ENCODE peak calls at places on chromosomes 2 and 18, in four cellular contexts. One of them, this sample, is unnamed.

GRCh38 chr2:70115646-70116442 is 28.6 kb downstream of the PCBP1 start:
- DNase-seq in COR-L47: no peak
- DNase-seq in stimulated activated naive B cell treated with anti-CD40 and anti-IgM and Interleukin-4, amounts not matched to agents 10 μg/mL and 1 μg/mL and 100 μg/mL, for 72 hours: no peak
- DNase-seq in activated CD4-positive, alpha-beta T cell treated with anti-CD3 and anti-CD28 coated beads for 48 hours: no peak
- DNase-seq in this sample: no peak

GRCh38 chr2:151051584-151052220 is 210.0 kb downstream of the RBM43 start:
- DNase-seq in COR-L47: peak
- DNase-seq in stimulated activated naive B cell treated with anti-CD40 and anti-IgM and Interleukin-4, amounts not matched to agents 10 μg/mL and 1 μg/mL and 100 μg/mL, for 72 hours: no peak
- DNase-seq in activated CD4-positive, alpha-beta T cell treated with anti-CD3 and anti-CD28 coated beads for 48 hours: peak
- DNase-seq in this sample: peak

GRCh38 chr18:39772155-39772919 is 2182.7 kb upstream of the PIK3C3 start:
- DNase-seq in COR-L47: no peak
- DNase-seq in stimulated activated naive B cell treated with anti-CD40 and anti-IgM and Interleukin-4, amounts not matched to agents 10 μg/mL and 1 μg/mL and 100 μg/mL, for 72 hours: no peak
- DNase-seq in activated CD4-positive, alpha-beta T cell treated with anti-CD3 and anti-CD28 coated beads for 48 hours: no peak
- DNase-seq in this sample: no peak

GRCh38 chr18:8140841-8141501 is 468.3 kb upstream of the RAB12 start:
- DNase-seq in COR-L47: no peak
- DNase-seq in stimulated activated naive B cell treated with anti-CD40 and anti-IgM and Interleukin-4, amounts not matched to agents 10 μg/mL and 1 μg/mL and 100 μg/mL, for 72 hours: no peak
- DNase-seq in activated CD4-positive, alpha-beta T cell treated with anti-CD3 and anti-CD28 coated beads for 48 hours: no peak
- DNase-seq in this sample: no peak

GRCh38 chr2:37621199-37621598 is 50.2 kb downstream of the CDC42EP3 start:
- DNase-seq in COR-L47: no peak
- DNase-seq in stimulated activated naive B cell treated with anti-CD40 and anti-IgM and Interleukin-4, amounts not matched to agents 10 μg/mL and 1 μg/mL and 100 μg/mL, for 72 hours: no peak
- DNase-seq in activated CD4-positive, alpha-beta T cell treated with anti-CD3 and anti-CD28 coated beads for 48 hours: no peak
- DNase-seq in this sample: no peak

GRCh38 chr2:222452422-222452950 is 28.1 kb downstream of the SGPP2 start:
- DNase-seq in COR-L47: no peak
- DNase-seq in stimulated activated naive B cell treated with anti-CD40 and anti-IgM and Interleukin-4, amounts not matched to agents 10 μg/mL and 1 μg/mL and 100 μg/mL, for 72 hours: no peak
- DNase-seq in activated CD4-positive, alpha-beta T cell treated with anti-CD3 and anti-CD28 coated beads for 48 hours: no peak
- DNase-seq in this sample: no peak

GRCh38 chr18:24136967-24137373 is 1.9 kb upstream of the CABYR start:
- DNase-seq in COR-L47: no peak
- DNase-seq in stimulated activated naive B cell treated with anti-CD40 and anti-IgM and Interleukin-4, amounts not matched to agents 10 μg/mL and 1 μg/mL and 100 μg/mL, for 72 hours: no peak
- DNase-seq in activated CD4-positive, alpha-beta T cell treated with anti-CD3 and anti-CD28 coated beads for 48 hours: no peak
- DNase-seq in this sample: no peak

GRCh38 chr2:13056259-13056843 is 339.6 kb downstream of the TRIB2 start:
- DNase-seq in COR-L47: peak
- DNase-seq in stimulated activated naive B cell treated with anti-CD40 and anti-IgM and Interleukin-4, amounts not matched to agents 10 μg/mL and 1 μg/mL and 100 μg/mL, for 72 hours: no peak
- DNase-seq in activated CD4-positive, alpha-beta T cell treated with anti-CD3 and anti-CD28 coated beads for 48 hours: no peak
- DNase-seq in this sample: no peak

GRCh38 chr18:45270289-45270771 is 344.9 kb upstream of the SLC14A2 start:
- DNase-seq in COR-L47: no peak
- DNase-seq in stimulated activated naive B cell treated with anti-CD40 and anti-IgM and Interleukin-4, amounts not matched to agents 10 μg/mL and 1 μg/mL and 100 μg/mL, for 72 hours: no peak
- DNase-seq in activated CD4-positive, alpha-beta T cell treated with anti-CD3 and anti-CD28 coated beads for 48 hours: no peak
- DNase-seq in this sample: no peak

GRCh38 chr18:80095414-80095813 is 13.6 kb upstream of the ADNP2 start:
- DNase-seq in COR-L47: no peak
- DNase-seq in stimulated activated naive B cell treated with anti-CD40 and anti-IgM and Interleukin-4, amounts not matched to agents 10 μg/mL and 1 μg/mL and 100 μg/mL, for 72 hours: no peak
- DNase-seq in activated CD4-positive, alpha-beta T cell treated with anti-CD3 and anti-CD28 coated beads for 48 hours: no peak
- DNase-seq in this sample: no peak

GRCh38 chr2:39623916-39624315 is 41.8 kb upstream of the TMEM178A start:
- DNase-seq in COR-L47: no peak
- DNase-seq in stimulated activated naive B cell treated with anti-CD40 and anti-IgM and Interleukin-4, amounts not matched to agents 10 μg/mL and 1 μg/mL and 100 μg/mL, for 72 hours: no peak
- DNase-seq in activated CD4-positive, alpha-beta T cell treated with anti-CD3 and anti-CD28 coated beads for 48 hours: no peak
- DNase-seq in this sample: no peak

GRCh38 chr2:216698895-216699294 is 3.5 kb upstream of the IGFBP5 start:
- DNase-seq in COR-L47: peak
- DNase-seq in stimulated activated naive B cell treated with anti-CD40 and anti-IgM and Interleukin-4, amounts not matched to agents 10 μg/mL and 1 μg/mL and 100 μg/mL, for 72 hours: no peak
- DNase-seq in activated CD4-positive, alpha-beta T cell treated with anti-CD3 and anti-CD28 coated beads for 48 hours: no peak
- DNase-seq in this sample: peak

GRCh38 chr2:121136323-121136722 is 148.7 kb downstream of the TFCP2L1 start:
- DNase-seq in COR-L47: no peak
- DNase-seq in stimulated activated naive B cell treated with anti-CD40 and anti-IgM and Interleukin-4, amounts not matched to agents 10 μg/mL and 1 μg/mL and 100 μg/mL, for 72 hours: no peak
- DNase-seq in activated CD4-positive, alpha-beta T cell treated with anti-CD3 and anti-CD28 coated beads for 48 hours: no peak
- DNase-seq in this sample: no peak

GRCh38 chr18:6750411-6750810 is 20.9 kb downstream of the ARHGAP28 start:
- DNase-seq in COR-L47: no peak
- DNase-seq in stimulated activated naive B cell treated with anti-CD40 and anti-IgM and Interleukin-4, amounts not matched to agents 10 μg/mL and 1 μg/mL and 100 μg/mL, for 72 hours: no peak
- DNase-seq in activated CD4-positive, alpha-beta T cell treated with anti-CD3 and anti-CD28 coated beads for 48 hours: no peak
- DNase-seq in this sample: no peak

GRCh38 chr18:69943021-69943420 is 4.7 kb downstream of the CD226 start:
- DNase-seq in COR-L47: no peak
- DNase-seq in stimulated activated naive B cell treated with anti-CD40 and anti-IgM and Interleukin-4, amounts not matched to agents 10 μg/mL and 1 μg/mL and 100 μg/mL, for 72 hours: no peak
- DNase-seq in activated CD4-positive, alpha-beta T cell treated with anti-CD3 and anti-CD28 coated beads for 48 hours: no peak
- DNase-seq in this sample: no peak

GRCh38 chr2:88212251-88212790 is 42.2 kb downstream of the THNSL2 start:
- DNase-seq in COR-L47: peak
- DNase-seq in stimulated activated naive B cell treated with anti-CD40 and anti-IgM and Interleukin-4, amounts not matched to agents 10 μg/mL and 1 μg/mL and 100 μg/mL, for 72 hours: no peak
- DNase-seq in activated CD4-positive, alpha-beta T cell treated with anti-CD3 and anti-CD28 coated beads for 48 hours: no peak
- DNase-seq in this sample: peak

GRCh38 chr2:3453196-3453845 is 66.0 kb downstream of the ADI1 start:
- DNase-seq in COR-L47: no peak
- DNase-seq in stimulated activated naive B cell treated with anti-CD40 and anti-IgM and Interleukin-4, amounts not matched to agents 10 μg/mL and 1 μg/mL and 100 μg/mL, for 72 hours: no peak
- DNase-seq in activated CD4-positive, alpha-beta T cell treated with anti-CD3 and anti-CD28 coated beads for 48 hours: no peak
- DNase-seq in this sample: no peak

GRCh38 chr18:35497006-35497333 is 790 bp downstream of the INO80C start:
- DNase-seq in COR-L47: peak
- DNase-seq in stimulated activated naive B cell treated with anti-CD40 and anti-IgM and Interleukin-4, amounts not matched to agents 10 μg/mL and 1 μg/mL and 100 μg/mL, for 72 hours: no peak
- DNase-seq in activated CD4-positive, alpha-beta T cell treated with anti-CD3 and anti-CD28 coated beads for 48 hours: no peak
- DNase-seq in this sample: no peak

GRCh38 chr2:101830555-101830954 is 133.0 kb downstream of the MAP4K4 start:
- DNase-seq in COR-L47: no peak
- DNase-seq in stimulated activated naive B cell treated with anti-CD40 and anti-IgM and Interleukin-4, amounts not matched to agents 10 μg/mL and 1 μg/mL and 100 μg/mL, for 72 hours: peak
- DNase-seq in activated CD4-positive, alpha-beta T cell treated with anti-CD3 and anti-CD28 coated beads for 48 hours: peak
- DNase-seq in this sample: no peak

This sample was measured in HCT116.